ENCODE peak calls at places on chromosomes 4 and X, in seven cellular contexts. X, W, Q, O, G, E and F are unnamed samples.

GRCh38 chrX:17154001-17154400 is 207.5 kb downstream of the REPS2 start:
- DNase-seq in X (no peak), W (no peak), Q (no peak), O (no peak), G (no peak), E (no peak), F (no peak)

GRCh38 chrX:120585702-120586101 is 18.2 kb upstream of the MCTS1 start:
- DNase-seq in X (no peak), W (no peak), Q (no peak), O (no peak), G (no peak), E (no peak), F (no peak)

GRCh38 chr4:8165374-8165896 is 6.8 kb upstream of the ABLIM2 start:
- DNase-seq in X (no peak), W (no peak), Q (no peak), O (no peak), G (no peak), E (no peak), F (no peak)

GRCh38 chr4:145307120-145307519 is 126.7 kb upstream of the OTUD4 start:
- DNase-seq in X (no peak), W (no peak), Q (no peak), O (no peak), G (no peak), E (no peak), F (no peak)

GRCh38 chr4:124940387-124940786 is 227.9 kb upstream of the ANKRD50 start:
- DNase-seq in X (no peak), W (no peak), Q (no peak), O (peak), G (no peak), E (no peak), F (no peak)

GRCh38 chr4:142549726-142550463 is 296.2 kb downstream of the INPP4B start:
- DNase-seq in X (no peak), W (no peak), Q (no peak), O (no peak), G (no peak), E (no peak), F (no peak)

GRCh38 chrX:109049903-109050302 is 313.5 kb upstream of the IRS4 start:
- DNase-seq in X (no peak), W (no peak), Q (peak), O (no peak), G (no peak), E (no peak), F (no peak)

GRCh38 chrX:7570432-7571009 is 272.4 kb upstream of the VCX start:
- DNase-seq in X (no peak), W (no peak), Q (no peak), O (no peak), G (no peak), E (no peak), F (no peak)

GRCh38 chr4:175536852-175537453 is 275.1 kb downstream of the GPM6A start:
- DNase-seq in X (no peak), W (no peak), Q (no peak), O (no peak), G (peak), E (no peak), F (no peak)

GRCh38 chr4:169142390-169142789 is 128.4 kb downstream of the SH3RF1 start:
- DNase-seq in X (no peak), W (no peak), Q (no peak), O (no peak), G (no peak), E (no peak), F (no peak)

GRCh38 chr4:24794111-24794860 is 1.1 kb upstream of the SOD3 start:
- DNase-seq in X (no peak), W (peak), Q (no peak), O (peak), G (no peak), E (peak), F (no peak)

GRCh38 chr4:109631709-109632108 is 71.5 kb downstream of the CASP6 start:
- DNase-seq in X (no peak), W (peak), Q (peak), O (peak), G (no peak), E (peak), F (no peak)

GRCh38 chrX:63747331-63747730 is 37.7 kb downstream of the ARHGEF9 start:
- DNase-seq in X (no peak), W (no peak), Q (no peak), O (no peak), G (no peak), E (no peak), F (no peak)

GRCh38 chr4:11424000-11424399 is 4.7 kb downstream of the HS3ST1 start:
- DNase-seq in X (no peak), W (no peak), Q (peak), O (peak), G (no peak), E (peak), F (no peak)

GRCh38 chr4:89653012-89653411 is 183.9 kb downstream of the SNCA start:
- DNase-seq in X (no peak), W (no peak), Q (no peak), O (no peak), G (no peak), E (no peak), F (no peak)

GRCh38 chrX:13090261-13091110 is 46.1 kb upstream of the FAM9C start:
- DNase-seq in X (no peak), W (no peak), Q (no peak), O (no peak), G (no peak), E (no peak), F (no peak)

GRCh38 chr4:1043658-1044468 is 32.4 kb downstream of the FGFRL1 start:
- DNase-seq in X (peak), W (peak), Q (peak), O (peak), G (peak), E (peak), F (no peak)

GRCh38 chr4:67584496-67584895 is 26.0 kb downstream of the STAP1 start:
- DNase-seq in X (no peak), W (no peak), Q (no peak), O (no peak), G (no peak), E (no peak), F (no peak)

GRCh38 chrX:132409780-132410556 is 78.9 kb downstream of the MBNL3 start:
- DNase-seq in X (no peak), W (no peak), Q (no peak), O (no peak), G (no peak), E (no peak), F (no peak)

GRCh38 chrX:150575415-150575814 is 7.0 kb downstream of the MTM1 start:
- DNase-seq in X (no peak), W (no peak), Q (no peak), O (no peak), G (no peak), E (no peak), F (no peak)

GRCh38 chr4:129213692-129214091 is 117.7 kb downstream of the C4orf33 start:
- DNase-seq in X (no peak), W (no peak), Q (no peak), O (peak), G (no peak), E (no peak), F (no peak)

GRCh38 chr4:39464886-39465501 is 6.1 kb downstream of the LIAS start:
- DNase-seq in X (no peak), W (no peak), Q (no peak), O (no peak), G (no peak), E (no peak), F (no peak)

GRCh38 chr4:141134051-141134450 is 782 bp upstream of the RNF150 start:
- DNase-seq in X (no peak), W (no peak), Q (no peak), O (no peak), G (no peak), E (no peak), F (no peak)

GRCh38 chr4:159823743-159824142 is 720.9 kb downstream of the RAPGEF2 start:
- DNase-seq in X (no peak), W (no peak), Q (no peak), O (no peak), G (no peak), E (no peak), F (no peak)

GRCh38 chr4:72909461-72909860 is 160.1 kb downstream of the COX18 start:
- DNase-seq in X (no peak), W (no peak), Q (peak), O (no peak), G (no peak), E (no peak), F (no peak)

GRCh38 chr4:74805601-74806000 is 11.3 kb upstream of the BTC start:
- DNase-seq in X (no peak), W (no peak), Q (no peak), O (no peak), G (no peak), E (no peak), F (no peak)

GRCh38 chrX:136268051-136269048 is 17.1 kb upstream of the MAP7D3 start:
- DNase-seq in X (no peak), W (peak), Q (no peak), O (peak), G (no peak), E (no peak), F (no peak)

GRCh38 chr4:71026086-71026485 is 32.6 kb downstream of the DCK start:
- DNase-seq in X (no peak), W (no peak), Q (no peak), O (peak), G (no peak), E (no peak), F (no peak)

GRCh38 chr4:135429528-135429927 is 1227.9 kb upstream of the PABPC4L start:
- DNase-seq in X (no peak), W (no peak), Q (no peak), O (no peak), G (no peak), E (no peak), F (no peak)

GRCh38 chr4:187663076-187663475 is 332.5 kb upstream of the ZFP42 start:
- DNase-seq in X (no peak), W (no peak), Q (no peak), O (no peak), G (no peak), E (no peak), F (no peak)

GRCh38 chrX:48971325-48972213 is at the start of gene KCND1:
- DNase-seq in X (peak), W (no peak), Q (peak), O (peak), G (peak), E (peak), F (no peak)

GRCh38 chr4:170386974-170387373 is 297.2 kb upstream of the AADAT start:
- DNase-seq in X (no peak), W (no peak), Q (no peak), O (no peak), G (no peak), E (no peak), F (no peak)

GRCh38 chr4:172009461-172009860 is 196.3 kb downstream of the GALNTL6 start:
- DNase-seq in X (no peak), W (no peak), Q (no peak), O (no peak), G (no peak), E (no peak), F (no peak)

GRCh38 chr4:30719363-30720020 is 677 bp upstream of the PCDH7 start:
- DNase-seq in X (peak), W (peak), Q (peak), O (peak), G (no peak), E (peak), F (peak)

GRCh38 chr4:945274-946102 is 13.2 kb downstream of the TMEM175 start:
- DNase-seq in X (no peak), W (no peak), Q (peak), O (no peak), G (no peak), E (no peak), F (no peak)

GRCh38 chrX:24110049-24110448 is 39.5 kb upstream of the ZFX start:
- DNase-seq in X (no peak), W (no peak), Q (no peak), O (no peak), G (no peak), E (no peak), F (no peak)

GRCh38 chrX:129741880-129742758 is 3.3 kb downstream of the XPNPEP2 start:
- DNase-seq in X (no peak), W (no peak), Q (peak), O (peak), G (no peak), E (no peak), F (no peak)

GRCh38 chr4:87843936-87844335 is 11.2 kb downstream of the MEPE start:
- DNase-seq in X (no peak), W (peak), Q (no peak), O (no peak), G (no peak), E (no peak), F (no peak)

GRCh38 chrX:136608295-136608933 is 39.5 kb upstream of the CD40LG start:
- DNase-seq in X (peak), W (peak), Q (peak), O (peak), G (no peak), E (peak), F (peak)

GRCh38 chr4:183430987-183431347 is 13.5 kb upstream of the CDKN2AIP start:
- DNase-seq in X (no peak), W (no peak), Q (no peak), O (no peak), G (no peak), E (no peak), F (no peak)
- H3K27ac ChIP-seq in X (peak), W (no peak), Q (no peak), O (no peak), G (peak), E (no peak), F (no peak)

GRCh38 chr4:152708806-152709205 is 29.0 kb upstream of the TMEM154 start:
- DNase-seq in X (no peak), W (no peak), Q (no peak), O (no peak), G (no peak), E (no peak), F (no peak)
- H3K27ac ChIP-seq in X (no peak), W (no peak), Q (no peak), O (no peak), G (no peak), E (no peak), F (no peak)

GRCh38 chrX:97210501-97210900 is 326.8 kb downstream of the RPA4 start:
- DNase-seq in X (no peak), W (no peak), Q (no peak), O (no peak), G (no peak), E (no peak), F (no peak)

GRCh38 chrX:97215166-97215565 is 331.5 kb downstream of the RPA4 start:
- DNase-seq in X (no peak), W (no peak), Q (no peak), O (no peak), G (no peak), E (no peak), F (no peak)

DNA sequence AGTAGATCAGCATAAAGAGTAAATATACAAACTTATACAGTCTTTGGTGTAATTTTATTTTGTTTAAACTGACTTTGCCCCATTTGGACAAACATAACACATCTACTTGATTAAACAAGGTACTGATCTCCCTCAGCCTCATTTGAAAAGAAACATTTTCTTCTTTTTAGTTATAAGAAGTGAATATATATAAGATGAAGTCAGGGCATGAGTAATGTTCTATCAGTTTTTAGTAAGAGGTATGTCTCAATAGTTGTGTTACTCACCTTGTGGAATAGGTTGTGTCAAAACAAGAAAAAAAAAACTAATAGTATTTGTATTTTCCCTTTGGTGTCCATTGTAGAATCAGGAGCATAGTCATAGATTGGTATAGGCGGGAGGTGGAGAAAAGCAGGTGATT is 327.4 kb downstream of the RPA4 start:
- DNase-seq in X (no peak), W (no peak), Q (no peak), O (no peak), G (no peak), E (no peak), F (no peak)
- H3K27ac ChIP-seq in X (no peak), W (no peak), Q (no peak), O (no peak), G (no peak), E (no peak), F (no peak)

DNA sequence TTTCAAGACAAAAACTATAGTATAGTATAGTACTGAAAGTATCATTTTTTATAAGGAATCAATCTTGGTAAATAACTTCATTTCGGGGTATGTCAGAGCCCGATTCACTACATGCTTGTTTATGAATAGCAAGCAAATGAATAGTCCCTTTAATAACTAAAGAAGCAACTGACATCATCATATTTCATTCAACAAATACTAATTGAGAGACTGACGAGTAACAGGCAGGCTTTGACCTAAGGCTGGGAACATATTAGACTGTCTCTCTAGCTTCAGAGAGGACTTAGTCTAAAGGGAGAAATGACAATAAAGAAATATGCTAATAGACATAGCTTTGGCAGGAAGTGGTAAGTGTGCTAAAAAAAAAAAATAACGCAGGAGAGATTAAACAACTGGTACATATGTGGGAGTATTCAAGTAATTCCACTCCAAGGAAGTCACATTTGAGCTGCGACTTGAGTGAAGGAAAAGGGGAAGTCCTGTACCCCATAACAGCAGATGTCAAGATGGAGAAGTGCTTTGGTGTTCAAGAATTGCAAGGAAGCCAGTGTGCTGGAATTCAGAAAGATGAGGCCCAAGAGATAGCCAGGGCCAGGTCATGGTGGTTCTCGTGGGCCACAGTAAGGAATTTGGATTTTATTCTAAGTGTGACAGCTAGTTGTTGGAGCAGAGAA is 284.9 kb downstream of the FBXO8 start:
- DNase-seq in X (no peak), W (no peak), Q (no peak), O (no peak), G (no peak), E (no peak), F (no peak)
- H3K27ac ChIP-seq in X (no peak), W (no peak), Q (no peak), O (no peak), G (no peak), E (no peak), F (no peak)

GRCh38 chr4:104490770-104491395 is 3.8 kb downstream of the CXXC4 start:
- DNase-seq in X (peak), W (peak), Q (peak), O (peak), G (no peak), E (peak), F (peak)
- H3K27ac ChIP-seq in X (peak), W (peak), Q (no peak), O (peak), G (no peak), E (peak), F (peak)

GRCh38 chrX:44898411-44899221 is 25.6 kb downstream of the KDM6A start:
- DNase-seq in X (no peak), W (no peak), Q (no peak), O (no peak), G (no peak), E (no peak), F (no peak)
- H3K27ac ChIP-seq in X (no peak), W (no peak), Q (no peak), O (no peak), G (no peak), E (no peak), F (no peak)

GRCh38 chr4:146485968-146486367 is 35.8 kb downstream of the SLC10A7 start:
- DNase-seq in X (no peak), W (no peak), Q (no peak), O (no peak), G (no peak), E (no peak), F (no peak)
- H3K27ac ChIP-seq in X (no peak), W (no peak), Q (no peak), O (no peak), G (no peak), E (no peak), F (no peak)

GRCh38 chr4:99665981-99666380 is 8.4 kb upstream of the C4orf54 start:
- DNase-seq in X (no peak), W (no peak), Q (no peak), O (no peak), G (no peak), E (no peak), F (no peak)

GRCh38 chr4:99657801-99658200 is at the start of gene C4orf54:
- DNase-seq in X (no peak), W (no peak), Q (no peak), O (no peak), G (no peak), E (no peak), F (no peak)

GRCh38 chr4:99664703-99665102 is 7.1 kb upstream of the C4orf54 start:
- DNase-seq in X (no peak), W (no peak), Q (no peak), O (no peak), G (no peak), E (no peak), F (no peak)

GRCh38 chr4:99658666-99659065 is 1.0 kb upstream of the C4orf54 start:
- DNase-seq in X (no peak), W (no peak), Q (no peak), O (no peak), G (no peak), E (no peak), F (no peak)

DNA sequence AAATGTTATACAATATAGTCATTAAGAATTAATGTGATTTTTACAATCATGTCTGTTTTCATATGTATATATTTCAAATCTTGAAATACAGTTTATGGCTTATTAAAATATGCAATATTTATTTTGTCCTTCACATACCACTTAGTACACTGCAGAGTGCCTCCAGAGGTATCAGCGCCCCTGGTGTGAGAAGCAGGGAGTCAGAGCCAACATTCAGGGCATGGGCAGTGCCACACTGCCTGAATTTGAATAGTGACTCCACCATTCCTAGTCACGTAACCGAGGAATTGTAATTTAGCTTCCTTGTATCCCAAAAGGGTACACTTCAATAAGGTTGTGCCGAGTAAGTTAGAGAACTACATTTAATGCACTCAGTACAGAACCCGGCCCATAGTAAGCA is 4.3 kb upstream of the C4orf54 start:
- DNase-seq in X (no peak), W (no peak), Q (no peak), O (no peak), G (no peak), E (no peak), F (no peak)
- H3K27ac ChIP-seq in X (peak), W (no peak), Q (no peak), O (no peak), G (no peak), E (no peak), F (no peak)